ENCODE peak calls at places on chromosomes 16 and 17, in six cellular contexts. I, S, F, O, T and E are unnamed samples.

GRCh38 chr17:67980456-67980855 is 15.8 kb downstream of the C17orf58 start:
- DNase-seq in I (no peak), S (no peak), F (no peak), O (no peak), T (no peak), E (no peak)

GRCh38 chr17:65277576-65277975 is 140.4 kb downstream of the RGS9 start:
- DNase-seq in I (no peak), S (no peak), F (no peak), O (no peak), T (no peak), E (no peak)

GRCh38 chr16:85856585-85856984 is 42.4 kb upstream of the IRF8 start:
- DNase-seq in I (no peak), S (no peak), F (no peak), O (no peak), T (no peak), E (no peak)

GRCh38 chr17:81064746-81065475 is 30.0 kb downstream of the BAIAP2 start:
- DNase-seq in I (no peak), S (peak), F (no peak), O (no peak), T (no peak), E (no peak)

GRCh38 chr17:17752822-17753448 is 71.7 kb downstream of the RAI1 start:
- DNase-seq in I (no peak), S (no peak), F (no peak), O (no peak), T (no peak), E (no peak)

GRCh38 chr16:28202147-28202746 is 9.5 kb downstream of the XPO6 start:
- DNase-seq in I (no peak), S (no peak), F (no peak), O (no peak), T (no peak), E (no peak)

GRCh38 chr17:58317421-58318064 is 11.1 kb downstream of the TSPOAP1 start:
- DNase-seq in I (peak), S (peak), F (peak), O (peak), T (no peak), E (peak)

GRCh38 chr17:71110326-71110725 is 941.0 kb downstream of the KCNJ2 start:
- DNase-seq in I (no peak), S (no peak), F (no peak), O (no peak), T (no peak), E (no peak)

GRCh38 chr16:69724981-69725479 is 1.3 kb downstream of the NQO1 start:
- DNase-seq in I (peak), S (no peak), F (no peak), O (no peak), T (no peak), E (no peak)

GRCh38 chr17:10792156-10792555 is 11.7 kb downstream of the TMEM238L start:
- DNase-seq in I (no peak), S (peak), F (no peak), O (no peak), T (no peak), E (no peak)

GRCh38 chr16:80623376-80623775 is 82.6 kb downstream of the DYNLRB2 start:
- DNase-seq in I (no peak), S (no peak), F (no peak), O (no peak), T (no peak), E (no peak)

GRCh38 chr17:78117027-78117981 is 11.3 kb downstream of the TMC6 start:
- DNase-seq in I (no peak), S (peak), F (no peak), O (no peak), T (no peak), E (peak)

GRCh38 chr16:19130852-19131808 is 17.4 kb downstream of the ITPRIPL2 start:
- DNase-seq in I (peak), S (no peak), F (peak), O (no peak), T (no peak), E (peak)

GRCh38 chr16:84040823-84041391 is 1.7 kb downstream of the SLC38A8 start:
- DNase-seq in I (no peak), S (no peak), F (no peak), O (no peak), T (no peak), E (no peak)

GRCh38 chr16:11675561-11676511 is 7.6 kb downstream of the SNN start:
- DNase-seq in I (peak), S (peak), F (no peak), O (no peak), T (no peak), E (peak)

GRCh38 chr17:62819511-62820221 is 11.6 kb upstream of the MARCHF10 start:
- DNase-seq in I (peak), S (peak), F (peak), O (peak), T (no peak), E (no peak)

GRCh38 chr17:66383353-66383752 is 80.9 kb downstream of the PRKCA start:
- DNase-seq in I (no peak), S (no peak), F (no peak), O (no peak), T (no peak), E (no peak)

GRCh38 chr17:64291268-64291851 is 28.3 kb upstream of the TEX2 start:
- DNase-seq in I (no peak), S (no peak), F (no peak), O (no peak), T (no peak), E (no peak)

GRCh38 chr17:81153340-81153803 is 11.9 kb upstream of the PVALEF start:
- DNase-seq in I (no peak), S (no peak), F (no peak), O (no peak), T (no peak), E (no peak)

GRCh38 chr17:31130286-31131224 is 35.8 kb downstream of the NF1 start:
- DNase-seq in I (no peak), S (no peak), F (no peak), O (no peak), T (no peak), E (no peak)

GRCh38 chr17:35345926-35346771 is 27.3 kb downstream of the SLFN11 start:
- DNase-seq in I (peak), S (peak), F (peak), O (peak), T (no peak), E (peak)

GRCh38 chr17:57311281-57312216 is 55.2 kb downstream of the MSI2 start:
- DNase-seq in I (no peak), S (peak), F (no peak), O (no peak), T (no peak), E (no peak)

GRCh38 chr17:39679521-39680192 is 8.2 kb downstream of the PGAP3 start:
- DNase-seq in I (no peak), S (peak), F (no peak), O (no peak), T (no peak), E (peak)

GRCh38 chr17:16973760-16974540 is 2.0 kb upstream of the TNFRSF13B start:
- DNase-seq in I (no peak), S (no peak), F (no peak), O (no peak), T (no peak), E (no peak)

GRCh38 chr16:69029121-69029520 is 76.3 kb upstream of the HAS3 start:
- DNase-seq in I (no peak), S (no peak), F (no peak), O (no peak), T (no peak), E (no peak)

GRCh38 chr16:56911771-56912541 is 20.0 kb upstream of the HERPUD1 start:
- DNase-seq in I (peak), S (peak), F (no peak), O (no peak), T (no peak), E (peak)

GRCh38 chr17:35740997-35741931 is 9.8 kb downstream of the RASL10B start:
- DNase-seq in I (no peak), S (no peak), F (no peak), O (no peak), T (no peak), E (no peak)

GRCh38 chr16:15856901-15857778 is at the start of gene MYH11:
- DNase-seq in I (no peak), S (no peak), F (no peak), O (peak), T (no peak), E (no peak)

GRCh38 chr17:57422574-57423164 is 166.3 kb downstream of the MSI2 start:
- DNase-seq in I (peak), S (no peak), F (no peak), O (no peak), T (no peak), E (no peak)

GRCh38 chr17:7438050-7438614 is 1.2 kb upstream of the FGF11 start:
- DNase-seq in I (peak), S (peak), F (peak), O (peak), T (no peak), E (peak)

GRCh38 chr16:8088820-8089338 is 501.4 kb downstream of the TMEM114 start:
- DNase-seq in I (no peak), S (no peak), F (no peak), O (no peak), T (no peak), E (no peak)

GRCh38 chr16:83996481-83997252 is 28.6 kb downstream of the NECAB2 start:
- DNase-seq in I (no peak), S (no peak), F (no peak), O (no peak), T (no peak), E (no peak)

GRCh38 chr16:8686879-8687278 is 12.5 kb downstream of the ABAT start:
- DNase-seq in I (no peak), S (no peak), F (no peak), O (no peak), T (no peak), E (no peak)

GRCh38 chr16:58753711-58754134 is 19.6 kb upstream of the GOT2 start:
- DNase-seq in I (no peak), S (no peak), F (no peak), O (no peak), T (no peak), E (no peak)

GRCh38 chr16:27449434-27450188 is 47.6 kb downstream of the IL21R start:
- DNase-seq in I (no peak), S (peak), F (no peak), O (no peak), T (no peak), E (no peak)

GRCh38 chr17:2375406-2375805 is 25.5 kb downstream of the MNT start:
- DNase-seq in I (no peak), S (no peak), F (no peak), O (no peak), T (no peak), E (no peak)

GRCh38 chr16:426115-426905 is 861 bp downstream of the RAB11FIP3 start:
- DNase-seq in I (peak), S (no peak), F (no peak), O (peak), T (no peak), E (no peak)

DNA sequence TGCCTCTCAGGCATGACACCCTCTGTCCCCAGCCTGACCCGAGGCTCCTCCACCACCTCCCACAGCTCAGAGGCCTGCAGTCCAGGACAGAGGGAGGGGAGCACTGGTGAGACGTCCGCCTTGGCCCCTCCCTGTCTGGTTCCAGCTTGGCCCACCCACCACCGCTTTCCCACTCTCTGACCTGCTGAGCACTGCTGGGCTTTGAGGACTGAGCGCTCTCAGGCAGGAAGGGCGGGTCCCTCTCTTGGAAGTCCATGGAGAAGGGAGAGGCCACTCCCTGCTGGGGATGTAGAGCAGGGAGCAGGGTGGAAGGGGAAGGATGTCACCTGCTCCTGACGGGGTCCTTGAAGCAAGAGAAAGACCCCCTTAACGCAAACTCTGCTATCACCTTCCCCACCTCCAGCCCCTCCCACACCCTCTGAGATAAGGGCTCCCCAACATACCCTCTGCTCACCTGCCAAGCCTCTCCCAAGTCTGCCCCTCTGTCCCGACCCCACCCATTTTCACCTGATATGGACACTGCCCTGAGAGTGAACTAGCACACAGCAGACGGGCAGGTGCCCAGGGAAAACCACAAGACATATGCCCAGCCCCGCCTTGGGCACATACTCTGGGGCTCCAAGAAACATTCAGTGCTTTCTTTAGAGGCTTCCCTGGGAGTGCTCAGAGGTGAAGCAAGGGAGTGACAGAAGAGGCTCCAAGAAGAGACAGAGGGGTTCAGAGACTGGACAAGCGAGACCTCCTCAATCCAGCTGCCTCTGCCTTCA is 1.4 kb downstream of the OSBPL7 start:
- DNase-seq in I (no peak), S (peak), F (no peak), O (no peak), T (no peak), E (no peak)
- H3K27ac ChIP-seq in I (no peak), S (peak), F (no peak), O (no peak), T (no peak), E (no peak)

GRCh38 chr16:14151256-14152030 is 80.3 kb downstream of the MRTFB start:
- DNase-seq in I (no peak), S (no peak), F (peak), O (no peak), T (no peak), E (no peak)
- TF ChIP-seq POLR2A in I (no peak), S (no peak), F (no peak), O (no peak), T (no peak), E (no peak)

GRCh38 chr17:49344914-49345313 is 17.1 kb downstream of the ZNF652 start:
- DNase-seq in I (no peak), S (no peak), F (no peak), O (no peak), T (no peak), E (no peak)
- H3K4me3 ChIP-seq in I (no peak), S (no peak), F (no peak), O (no peak), T (no peak), E (no peak)

GRCh38 chr17:72357764-72358365 is 237.0 kb downstream of the SOX9 start:
- DNase-seq in I (no peak), S (no peak), F (no peak), O (no peak), T (no peak), E (no peak)

GRCh38 chr17:72359811-72360210 is 239.0 kb downstream of the SOX9 start:
- DNase-seq in I (no peak), S (no peak), F (no peak), O (no peak), T (no peak), E (no peak)

GRCh38 chr17:72358465-72358864 is 237.6 kb downstream of the SOX9 start:
- DNase-seq in I (no peak), S (no peak), F (no peak), O (no peak), T (no peak), E (no peak)

GRCh38 chr17:72360386-72360940 is 239.6 kb downstream of the SOX9 start:
- DNase-seq in I (no peak), S (no peak), F (no peak), O (no peak), T (no peak), E (no peak)

GRCh38 chr17:72359274-72359673 is 238.5 kb downstream of the SOX9 start:
- DNase-seq in I (no peak), S (no peak), F (peak), O (no peak), T (no peak), E (no peak)
- H3K27ac ChIP-seq in I (no peak), S (no peak), F (no peak), O (no peak), T (no peak), E (no peak)

DNA sequence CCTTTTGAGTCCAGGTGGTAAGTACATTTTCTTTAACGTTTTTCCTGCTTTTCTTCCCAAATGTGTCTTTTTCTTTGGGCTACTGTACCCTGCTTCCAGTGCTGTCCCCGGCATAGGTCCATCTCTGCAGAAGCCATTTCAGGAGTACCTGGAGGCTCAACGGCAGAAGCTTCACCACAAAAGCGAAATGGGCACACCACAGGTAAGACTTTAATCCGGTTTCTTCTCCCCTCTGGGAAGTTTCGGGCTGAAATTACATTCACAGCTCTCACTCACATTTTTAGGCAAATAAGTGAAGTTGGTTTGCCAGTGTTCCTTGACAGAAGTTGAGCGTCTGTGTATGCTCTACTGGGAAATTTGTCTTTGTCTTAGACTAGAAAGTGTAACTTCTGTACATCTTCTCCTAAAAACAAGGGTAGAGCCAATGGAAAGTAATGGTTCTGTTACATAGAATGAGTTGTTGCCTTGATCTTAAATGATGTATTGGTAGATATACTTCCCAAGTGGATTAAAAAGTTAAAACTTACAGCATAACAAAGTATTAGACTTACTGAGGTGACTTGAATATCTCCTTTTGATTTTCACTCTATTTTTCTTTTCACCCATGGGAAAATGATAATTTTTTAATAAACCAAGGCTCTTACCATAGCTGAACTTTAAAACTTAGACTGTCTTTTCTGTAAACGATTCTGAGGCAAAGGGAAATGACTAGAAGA is 54.4 kb downstream of the TUBD1 start:
- DNase-seq in I (no peak), S (no peak), F (no peak), O (peak), T (no peak), E (no peak)
- TF ChIP-seq POLR2A in I (no peak), S (no peak), F (no peak), O (no peak), T (no peak), E (peak)

DNA sequence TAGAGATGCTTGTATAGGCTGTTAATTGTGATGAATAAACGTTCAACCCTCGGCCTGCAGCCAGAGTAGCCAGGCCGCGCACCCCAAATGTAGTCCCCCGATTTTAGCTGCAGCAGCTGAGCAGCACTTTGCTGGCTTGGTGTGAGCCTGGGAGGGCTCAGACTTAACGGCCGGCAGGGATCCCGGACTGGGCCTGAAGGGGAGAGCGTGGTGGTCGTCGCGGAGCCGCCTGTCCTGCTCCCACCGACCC is 11.9 kb downstream of the ZNF629 start:
- DNase-seq in I (no peak), S (no peak), F (no peak), O (no peak), T (no peak), E (no peak)
- H3K4me3 ChIP-seq in I (peak), S (peak), F (peak), O (peak), T (peak), E (peak)

GRCh38 chr16:89360760-89361435 is 129.5 kb downstream of the ANKRD11 start:
- DNase-seq in I (no peak), S (peak), F (no peak), O (no peak), T (no peak), E (no peak)
- H3K27ac ChIP-seq in I (no peak), S (no peak), F (peak), O (no peak), T (peak), E (no peak)

GRCh38 chr17:28745052-28745776 is 1.4 kb downstream of the TRAF4 start:
- DNase-seq in I (peak), S (peak), F (peak), O (peak), T (no peak), E (peak)

GRCh38 chr17:28745777-28746473 is 2.1 kb downstream of the TRAF4 start:
- DNase-seq in I (peak), S (peak), F (no peak), O (peak), T (no peak), E (peak)

GRCh38 chr17:28743243-28744103 is at the start of gene TRAF4:
- DNase-seq in I (peak), S (peak), F (peak), O (peak), T (no peak), E (peak)

GRCh38 chr17:28744802-28745051 is 916 bp downstream of the TRAF4 start:
- DNase-seq in I (no peak), S (no peak), F (no peak), O (no peak), T (no peak), E (no peak)

DNA sequence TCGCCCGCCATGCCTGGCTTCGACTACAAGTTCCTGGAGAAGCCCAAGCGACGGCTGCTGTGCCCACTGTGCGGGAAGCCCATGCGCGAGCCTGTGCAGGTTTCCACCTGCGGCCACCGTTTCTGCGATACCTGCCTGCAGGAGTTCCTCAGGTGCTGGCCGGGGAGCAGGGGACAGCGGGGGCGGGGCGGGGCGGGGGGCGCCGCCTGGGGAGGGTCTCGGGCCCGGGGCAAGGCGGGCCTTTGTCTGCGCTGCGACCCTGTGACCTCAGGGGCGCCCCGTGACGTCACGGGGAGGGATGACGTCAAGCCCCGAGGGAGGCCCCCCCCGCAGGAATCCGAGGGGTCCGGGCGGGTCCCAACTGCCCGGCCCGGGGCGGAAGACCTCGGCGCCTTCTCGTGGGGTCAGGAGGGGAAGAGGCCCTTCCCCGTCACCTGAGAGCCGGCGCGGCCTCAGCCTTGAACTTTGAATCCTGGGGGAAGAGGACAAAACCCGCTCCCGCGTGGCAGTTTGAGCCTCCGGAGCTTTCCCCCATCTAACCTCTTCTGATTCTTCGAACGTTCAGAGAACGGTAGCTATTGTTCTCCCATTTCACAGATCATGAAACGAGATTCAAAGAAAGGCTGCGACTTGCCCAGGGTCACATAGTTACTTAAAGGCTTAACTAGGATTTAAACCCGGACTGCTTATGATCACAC is 442 bp downstream of the TRAF4 start:
- DNase-seq in I (peak), S (peak), F (no peak), O (peak), T (no peak), E (peak)
- TF ChIP-seq POLR2A in I (no peak), S (no peak), F (peak), O (no peak), T (no peak), E (no peak)